ENCODE peak calls at places on chromosomes 1 and 21, in eight cellular contexts. One of them, this sample, is unnamed. For H3K36me3, the result is how much of the 10 kb centered on the place peaks cover.

GRCh38 chr1:60273185-60273584 is 199.6 kb upstream of the C1orf87 start:
- DNase-seq in kidney: no peak
- DNase-seq in heart left ventricle: no peak
- DNase-seq in lung: no peak
- DNase-seq in adrenal gland: no peak
- DNase-seq in heart right ventricle: no peak
- DNase-seq in endodermal cell: no peak
- DNase-seq in Peyer's patch: no peak
- DNase-seq in this sample: no peak

GRCh38 chr1:9792156-9793042 is 31.4 kb downstream of the CLSTN1 start:
- DNase-seq in heart left ventricle: no peak
- DNase-seq in heart right ventricle: no peak
- DNase-seq in endodermal cell: peak
- DNase-seq in kidney: no peak
- DNase-seq in adrenal gland: peak
- DNase-seq in lung: no peak
- DNase-seq in Peyer's patch: no peak
- DNase-seq in this sample: no peak

GRCh38 chr1:57987507-57987906 is 559.0 kb downstream of the OMA1 start:
- DNase-seq in endodermal cell: peak
- DNase-seq in lung: no peak
- DNase-seq in kidney: no peak
- DNase-seq in Peyer's patch: no peak
- DNase-seq in heart left ventricle: no peak
- DNase-seq in heart right ventricle: no peak
- DNase-seq in adrenal gland: no peak
- DNase-seq in this sample: no peak

GRCh38 chr21:45640888-45641479 is 2.5 kb upstream of the PCBP3 start:
- DNase-seq in lung: no peak
- DNase-seq in heart left ventricle: no peak
- DNase-seq in adrenal gland: peak
- DNase-seq in heart right ventricle: peak
- DNase-seq in endodermal cell: peak
- DNase-seq in Peyer's patch: peak
- DNase-seq in kidney: peak
- DNase-seq in this sample: no peak

GRCh38 chr1:59433440-59433813 is 136.5 kb downstream of the FGGY start:
- DNase-seq in heart right ventricle: peak
- DNase-seq in heart left ventricle: no peak
- DNase-seq in lung: no peak
- DNase-seq in endodermal cell: no peak
- DNase-seq in Peyer's patch: no peak
- DNase-seq in adrenal gland: no peak
- DNase-seq in kidney: no peak
- DNase-seq in this sample: no peak

GRCh38 chr1:41819069-41819468 is 99.7 kb downstream of the HIVEP3 start:
- DNase-seq in Peyer's patch: no peak
- DNase-seq in endodermal cell: no peak
- DNase-seq in heart left ventricle: no peak
- DNase-seq in lung: no peak
- DNase-seq in heart right ventricle: no peak
- DNase-seq in adrenal gland: no peak
- DNase-seq in kidney: no peak
- DNase-seq in this sample: no peak

GRCh38 chr1:15355968-15356621 is 53.6 kb upstream of the EFHD2 start:
- DNase-seq in lung: no peak
- DNase-seq in Peyer's patch: no peak
- DNase-seq in adrenal gland: peak
- DNase-seq in heart left ventricle: no peak
- DNase-seq in heart right ventricle: no peak
- DNase-seq in kidney: no peak
- DNase-seq in endodermal cell: no peak
- DNase-seq in this sample: no peak

GRCh38 chr1:112603541-112603940 is 15.4 kb downstream of the ST7L start:
- DNase-seq in adrenal gland: no peak
- DNase-seq in heart left ventricle: no peak
- DNase-seq in kidney: no peak
- DNase-seq in heart right ventricle: no peak
- DNase-seq in lung: no peak
- DNase-seq in Peyer's patch: no peak
- DNase-seq in endodermal cell: no peak
- DNase-seq in this sample: no peak

GRCh38 chr1:225940385-225941151 is 452 bp downstream of the LEFTY2 start:
- DNase-seq in adrenal gland: no peak
- DNase-seq in endodermal cell: peak
- DNase-seq in kidney: peak
- DNase-seq in heart right ventricle: no peak
- DNase-seq in lung: no peak
- DNase-seq in heart left ventricle: peak
- DNase-seq in Peyer's patch: no peak
- DNase-seq in this sample: no peak

GRCh38 chr1:7355646-7356045 is 415.4 kb upstream of the VAMP3 start:
- DNase-seq in Peyer's patch: no peak
- DNase-seq in lung: no peak
- DNase-seq in heart left ventricle: peak
- DNase-seq in adrenal gland: no peak
- DNase-seq in kidney: no peak
- DNase-seq in heart right ventricle: no peak
- DNase-seq in endodermal cell: no peak
- DNase-seq in this sample: no peak

GRCh38 chr1:53544731-53545515 is 85.7 kb downstream of the DMRTB1 start:
- DNase-seq in kidney: peak
- DNase-seq in lung: no peak
- DNase-seq in endodermal cell: no peak
- DNase-seq in Peyer's patch: peak
- DNase-seq in heart left ventricle: peak
- DNase-seq in adrenal gland: peak
- DNase-seq in heart right ventricle: no peak
- DNase-seq in this sample: peak

GRCh38 chr1:22818061-22818770 is 107.6 kb downstream of the EPHB2 start:
- DNase-seq in heart right ventricle: no peak
- DNase-seq in kidney: no peak
- DNase-seq in lung: no peak
- DNase-seq in endodermal cell: no peak
- DNase-seq in Peyer's patch: no peak
- DNase-seq in heart left ventricle: no peak
- DNase-seq in adrenal gland: no peak
- DNase-seq in this sample: no peak

GRCh38 chr1:16006552-16007485 is 2.8 kb downstream of the SRARP start:
- DNase-seq in endodermal cell: no peak
- DNase-seq in heart left ventricle: no peak
- DNase-seq in Peyer's patch: peak
- DNase-seq in lung: no peak
- DNase-seq in kidney: peak
- DNase-seq in adrenal gland: no peak
- DNase-seq in heart right ventricle: no peak
- DNase-seq in this sample: no peak

GRCh38 chr1:232274236-232274855 is 355.6 kb downstream of the SIPA1L2 start:
- DNase-seq in adrenal gland: no peak
- DNase-seq in Peyer's patch: no peak
- DNase-seq in heart left ventricle: no peak
- DNase-seq in endodermal cell: no peak
- DNase-seq in heart right ventricle: no peak
- DNase-seq in lung: no peak
- DNase-seq in kidney: no peak
- DNase-seq in this sample: no peak

GRCh38 chr1:155648207-155649147 is 38.5 kb downstream of the MSTO1 start:
- DNase-seq in heart left ventricle: no peak
- DNase-seq in kidney: no peak
- DNase-seq in heart right ventricle: peak
- DNase-seq in endodermal cell: no peak
- DNase-seq in adrenal gland: peak
- DNase-seq in lung: peak
- DNase-seq in Peyer's patch: no peak
- DNase-seq in this sample: no peak

GRCh38 chr1:146021622-146022402 is at the start of gene HJV:
- DNase-seq in heart left ventricle: no peak
- DNase-seq in kidney: no peak
- DNase-seq in endodermal cell: no peak
- DNase-seq in lung: no peak
- DNase-seq in Peyer's patch: no peak
- DNase-seq in adrenal gland: no peak
- DNase-seq in heart right ventricle: peak
- DNase-seq in this sample: no peak
- H3K4me3 ChIP-seq in heart left ventricle: peak
- H3K4me3 ChIP-seq in kidney: no peak
- H3K4me3 ChIP-seq in endodermal cell: no peak
- H3K4me3 ChIP-seq in lung: no peak
- H3K4me3 ChIP-seq in Peyer's patch: no peak
- H3K4me3 ChIP-seq in adrenal gland: no peak
- H3K4me3 ChIP-seq in heart right ventricle: peak
- H3K4me3 ChIP-seq in this sample: no peak

DNA sequence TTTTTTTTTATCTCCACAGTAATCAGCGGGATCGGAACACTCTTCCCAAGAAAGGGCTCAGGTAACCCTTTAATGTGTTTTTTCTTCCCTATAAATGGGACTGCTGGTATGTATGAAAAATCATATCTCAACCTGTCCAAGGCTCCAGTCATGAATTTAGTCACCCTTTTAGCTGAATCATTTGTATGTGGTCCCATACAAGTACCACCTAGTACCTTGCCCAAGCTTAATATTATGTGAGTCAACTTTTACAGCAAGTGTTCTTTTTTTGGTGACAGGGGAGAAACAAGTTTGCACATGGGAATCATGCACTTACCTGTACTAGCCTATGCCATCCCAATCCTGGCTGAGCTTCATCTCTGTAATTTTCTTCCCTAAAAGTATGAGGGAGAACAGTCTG is 43.7 kb upstream of the IPO9 start:
- DNase-seq in adrenal gland: no peak
- DNase-seq in Peyer's patch: no peak
- DNase-seq in heart left ventricle: no peak
- DNase-seq in lung: no peak
- DNase-seq in kidney: no peak
- DNase-seq in heart right ventricle: no peak
- DNase-seq in endodermal cell: no peak
- DNase-seq in this sample: no peak
- H3K36me3 ChIP-seq in adrenal gland: under half
- H3K36me3 ChIP-seq in Peyer's patch: under half
- H3K36me3 ChIP-seq in heart left ventricle: under half
- H3K36me3 ChIP-seq in lung: under half
- H3K36me3 ChIP-seq in kidney: under half
- H3K36me3 ChIP-seq in heart right ventricle: under half
- H3K36me3 ChIP-seq in endodermal cell: under half
- H3K36me3 ChIP-seq in this sample: under half

GRCh38 chr1:189149547-189150375 is 1327.9 kb downstream of the BRINP3 start:
- DNase-seq in endodermal cell: peak
- DNase-seq in kidney: no peak
- DNase-seq in Peyer's patch: no peak
- DNase-seq in heart right ventricle: no peak
- DNase-seq in lung: no peak
- DNase-seq in adrenal gland: no peak
- DNase-seq in heart left ventricle: no peak
- DNase-seq in this sample: peak
- TF ChIP-seq CTCF in endodermal cell: peak
- TF ChIP-seq CTCF in kidney: no peak
- TF ChIP-seq CTCF in Peyer's patch: no peak
- TF ChIP-seq CTCF in heart right ventricle: no peak
- TF ChIP-seq CTCF in lung: no peak
- TF ChIP-seq CTCF in adrenal gland: no peak
- TF ChIP-seq CTCF in heart left ventricle: no peak
- TF ChIP-seq CTCF in this sample: no peak

GRCh38 chr1:167093863-167094516 is at the start of gene STYXL2:
- DNase-seq in kidney: no peak
- DNase-seq in lung: no peak
- DNase-seq in adrenal gland: no peak
- DNase-seq in heart left ventricle: no peak
- DNase-seq in heart right ventricle: peak
- DNase-seq in endodermal cell: peak
- DNase-seq in Peyer's patch: no peak
- DNase-seq in this sample: no peak
- H3K4me3 ChIP-seq in kidney: no peak
- H3K4me3 ChIP-seq in lung: no peak
- H3K4me3 ChIP-seq in adrenal gland: no peak
- H3K4me3 ChIP-seq in heart left ventricle: peak
- H3K4me3 ChIP-seq in heart right ventricle: peak
- H3K4me3 ChIP-seq in endodermal cell: no peak
- H3K4me3 ChIP-seq in Peyer's patch: no peak
- H3K4me3 ChIP-seq in this sample: no peak

DNA sequence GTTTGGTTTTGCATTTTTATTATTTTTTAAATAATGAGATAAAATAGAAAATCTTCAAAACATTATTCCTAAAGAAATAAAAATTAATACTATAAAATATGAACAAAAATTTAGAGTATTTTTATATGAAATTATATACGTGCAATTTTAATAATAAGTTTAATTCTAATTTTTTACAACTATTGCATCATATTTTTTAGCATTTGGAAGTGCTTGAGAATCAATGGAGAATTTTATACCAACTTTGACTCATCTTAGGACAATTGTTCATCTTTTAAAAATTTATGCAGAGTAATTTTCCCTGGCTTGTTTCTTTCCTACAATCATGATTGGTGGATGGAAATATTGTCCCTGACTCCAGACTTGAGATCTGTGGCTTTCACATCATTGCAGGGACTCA is 362.5 kb downstream of the MRPL39 start:
- DNase-seq in endodermal cell: no peak
- DNase-seq in heart left ventricle: no peak
- DNase-seq in lung: no peak
- DNase-seq in Peyer's patch: no peak
- DNase-seq in heart right ventricle: no peak
- DNase-seq in kidney: no peak
- DNase-seq in adrenal gland: no peak
- DNase-seq in this sample: no peak
- H3K36me3 ChIP-seq in endodermal cell: under half
- H3K36me3 ChIP-seq in heart left ventricle: under half
- H3K36me3 ChIP-seq in lung: under half
- H3K36me3 ChIP-seq in Peyer's patch: under half
- H3K36me3 ChIP-seq in heart right ventricle: under half
- H3K36me3 ChIP-seq in kidney: under half
- H3K36me3 ChIP-seq in adrenal gland: under half
- H3K36me3 ChIP-seq in this sample: under half

DNA sequence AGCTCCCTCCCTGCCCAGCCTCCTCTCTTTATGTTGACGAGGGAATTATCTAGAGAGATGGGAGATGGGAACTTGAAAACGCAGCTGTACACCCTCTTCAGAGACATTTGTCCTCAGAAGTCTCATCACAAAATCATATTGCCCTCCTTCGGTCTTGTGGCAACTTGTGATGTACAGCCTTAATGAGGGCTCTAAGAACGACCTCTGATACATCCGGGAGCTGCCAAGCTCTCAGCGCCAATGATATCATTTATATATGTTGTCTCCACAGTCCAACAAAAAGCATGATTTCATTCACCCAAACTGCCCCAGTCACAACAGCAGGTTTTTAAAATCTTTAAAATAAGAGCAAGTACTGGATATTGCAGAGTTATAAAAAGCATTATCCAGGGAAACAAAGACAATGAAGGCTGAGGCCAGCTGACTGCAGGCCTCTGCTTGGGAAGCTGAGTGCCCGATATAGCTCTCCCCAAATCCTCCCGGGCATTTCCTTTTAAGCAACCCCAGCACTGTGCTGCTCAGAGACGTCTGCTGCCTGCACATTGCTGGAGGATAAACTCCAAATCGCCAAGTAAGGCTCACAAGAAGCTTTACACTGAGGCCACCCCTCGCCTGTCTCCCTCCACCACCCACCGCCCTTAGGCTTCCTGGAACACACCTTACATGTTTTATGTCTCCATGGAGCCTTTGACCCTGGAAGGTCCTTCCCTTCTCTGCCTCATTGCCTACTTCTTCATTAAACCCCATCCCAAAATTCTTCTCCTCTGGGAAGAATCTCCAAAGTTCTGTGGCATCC is 236.1 kb downstream of the C1orf94 start:
- DNase-seq in heart left ventricle: no peak
- DNase-seq in endodermal cell: peak
- DNase-seq in heart right ventricle: no peak
- DNase-seq in kidney: no peak
- DNase-seq in Peyer's patch: no peak
- DNase-seq in adrenal gland: no peak
- DNase-seq in lung: peak
- DNase-seq in this sample: no peak
- TF ChIP-seq CTCF in heart left ventricle: no peak
- TF ChIP-seq CTCF in endodermal cell: no peak
- TF ChIP-seq CTCF in heart right ventricle: no peak
- TF ChIP-seq CTCF in kidney: no peak
- TF ChIP-seq CTCF in Peyer's patch: no peak
- TF ChIP-seq CTCF in adrenal gland: no peak
- TF ChIP-seq CTCF in lung: no peak
- TF ChIP-seq CTCF in this sample: no peak

This sample was measured in pancreas.